ENCODE peak calls at places on chromosomes 11 and 22, in seven cellular contexts. One of them, this sample, is unnamed.

GRCh38 chr11:1073261-1073724 is 1.4 kb upstream of the MUC2 start:
- DNase-seq in AG04450: no peak
- DNase-seq in transverse colon: peak; percentile 86
- DNase-seq in WTC11: peak; percentile 13
- DNase-seq in pancreas: peak; percentile 62
- DNase-seq in left ventricle myocardium inferior: peak; percentile 42
- DNase-seq in effector memory CD8-positive, alpha-beta T cell: no peak
- DNase-seq in this sample: peak; percentile 61

GRCh38 chr22:42001127-42001526 is 2.5 kb downstream of the WBP2NL start:
- DNase-seq in AG04450: no peak
- DNase-seq in transverse colon: no peak
- DNase-seq in WTC11: no peak
- DNase-seq in pancreas: no peak
- DNase-seq in left ventricle myocardium inferior: no peak
- DNase-seq in effector memory CD8-positive, alpha-beta T cell: no peak
- DNase-seq in this sample: no peak

GRCh38 chr11:115161876-115162275 is 342.3 kb downstream of the CADM1 start:
- DNase-seq in AG04450: no peak
- DNase-seq in transverse colon: no peak
- DNase-seq in WTC11: no peak
- DNase-seq in pancreas: no peak
- DNase-seq in left ventricle myocardium inferior: no peak
- DNase-seq in effector memory CD8-positive, alpha-beta T cell: no peak
- DNase-seq in this sample: no peak

GRCh38 chr11:14852571-14853177 is 39.4 kb downstream of the CYP2R1 start:
- DNase-seq in AG04450: no peak
- DNase-seq in transverse colon: no peak
- DNase-seq in WTC11: no peak
- DNase-seq in pancreas: no peak
- DNase-seq in left ventricle myocardium inferior: no peak
- DNase-seq in effector memory CD8-positive, alpha-beta T cell: no peak
- DNase-seq in this sample: no peak

GRCh38 chr11:17719028-17719939 is at the start of gene MYOD1:
- DNase-seq in AG04450: no peak
- DNase-seq in transverse colon: no peak
- DNase-seq in WTC11: peak; percentile 63
- DNase-seq in pancreas: no peak
- DNase-seq in left ventricle myocardium inferior: no peak
- DNase-seq in effector memory CD8-positive, alpha-beta T cell: no peak
- DNase-seq in this sample: peak; percentile 48

GRCh38 chr11:128482512-128483191 is 104.7 kb downstream of the ETS1 start:
- DNase-seq in AG04450: no peak
- DNase-seq in transverse colon: no peak
- DNase-seq in WTC11: no peak
- DNase-seq in pancreas: peak; percentile 13
- DNase-seq in left ventricle myocardium inferior: no peak
- DNase-seq in effector memory CD8-positive, alpha-beta T cell: peak; percentile 61
- DNase-seq in this sample: no peak

GRCh38 chr11:12546660-12547059 is 127.6 kb upstream of the TEAD1 start:
- DNase-seq in AG04450: no peak
- DNase-seq in transverse colon: no peak
- DNase-seq in WTC11: no peak
- DNase-seq in pancreas: no peak
- DNase-seq in left ventricle myocardium inferior: no peak
- DNase-seq in effector memory CD8-positive, alpha-beta T cell: no peak
- DNase-seq in this sample: no peak

GRCh38 chr11:117201516-117201866 is 2.3 kb downstream of the TAGLN start:
- DNase-seq in AG04450: no peak
- DNase-seq in transverse colon: no peak
- DNase-seq in WTC11: no peak
- DNase-seq in pancreas: no peak
- DNase-seq in left ventricle myocardium inferior: no peak
- DNase-seq in effector memory CD8-positive, alpha-beta T cell: no peak
- DNase-seq in this sample: no peak

GRCh38 chr11:80632691-80633090 is 1191.9 kb upstream of the TENM4 start:
- DNase-seq in AG04450: no peak
- DNase-seq in transverse colon: no peak
- DNase-seq in WTC11: no peak
- DNase-seq in pancreas: no peak
- DNase-seq in left ventricle myocardium inferior: no peak
- DNase-seq in effector memory CD8-positive, alpha-beta T cell: no peak
- DNase-seq in this sample: no peak

GRCh38 chr11:45083544-45084087 is 62.8 kb upstream of the PRDM11 start:
- DNase-seq in AG04450: no peak
- DNase-seq in transverse colon: no peak
- DNase-seq in WTC11: peak; percentile 75
- DNase-seq in pancreas: no peak
- DNase-seq in left ventricle myocardium inferior: no peak
- DNase-seq in effector memory CD8-positive, alpha-beta T cell: no peak
- DNase-seq in this sample: no peak

GRCh38 chr22:38078046-38078840 is 5.7 kb downstream of the SLC16A8 start:
- DNase-seq in AG04450: no peak
- DNase-seq in transverse colon: no peak
- DNase-seq in WTC11: no peak
- DNase-seq in pancreas: no peak
- DNase-seq in left ventricle myocardium inferior: no peak
- DNase-seq in effector memory CD8-positive, alpha-beta T cell: no peak
- DNase-seq in this sample: no peak

GRCh38 chr22:48276933-48277867 is 1514.8 kb downstream of the TBC1D22A start:
- DNase-seq in AG04450: no peak
- DNase-seq in transverse colon: peak; percentile 34
- DNase-seq in WTC11: no peak
- DNase-seq in pancreas: no peak
- DNase-seq in left ventricle myocardium inferior: no peak
- DNase-seq in effector memory CD8-positive, alpha-beta T cell: no peak
- DNase-seq in this sample: no peak

GRCh38 chr11:43928721-43929120 is 13.7 kb upstream of the C11orf96 start:
- DNase-seq in AG04450: no peak
- DNase-seq in transverse colon: no peak
- DNase-seq in WTC11: no peak
- DNase-seq in pancreas: no peak
- DNase-seq in left ventricle myocardium inferior: no peak
- DNase-seq in effector memory CD8-positive, alpha-beta T cell: no peak
- DNase-seq in this sample: no peak

GRCh38 chr11:6572215-6572614 is 31.2 kb downstream of the RRP8 start:
- DNase-seq in AG04450: peak; percentile 39
- DNase-seq in transverse colon: no peak
- DNase-seq in WTC11: no peak
- DNase-seq in pancreas: no peak
- DNase-seq in left ventricle myocardium inferior: no peak
- DNase-seq in effector memory CD8-positive, alpha-beta T cell: no peak
- DNase-seq in this sample: no peak